ENCODE peak calls at places on chromosomes 13 and 19, in nine cellular contexts. K is cardiac fibroblast, S is HCT116, X is sigmoid colon, M is HCEC 1CT, G is lower leg skin, I is GM04504, N is mesenchymal stem cell, C is GM19239. R is an unnamed sample.

GRCh38 chr13:49040872-49041271 is 65.2 kb downstream of the FNDC3A start:
- DNase-seq in K (no peak), S (no peak), X (no peak), M (no peak), G (no peak), I (no peak), N (no peak), C (no peak), R (no peak)

GRCh38 chr13:24134772-24135171 is 25.7 kb upstream of the SPATA13 start:
- DNase-seq in K (peak; percentile 18), S (no peak), X (no peak), M (no peak), G (no peak), I (peak; percentile 9), N (no peak), C (no peak), R (no peak)

GRCh38 chr19:10116085-10116865 is 3.4 kb downstream of the EIF3G start:
- DNase-seq in K (no peak), S (no peak), X (no peak), M (no peak), G (no peak), I (no peak), N (no peak), C (no peak), R (no peak)

GRCh38 chr19:17340871-17341357 is 3.6 kb downstream of the GTPBP3 start:
- DNase-seq in K (no peak), S (no peak), X (no peak), M (no peak), G (no peak), I (no peak), N (no peak), C (no peak), R (no peak)

GRCh38 chr13:50574731-50575130 is 268.8 kb downstream of the DLEU7 start:
- DNase-seq in K (peak; percentile 59), S (no peak), X (no peak), M (no peak), G (no peak), I (no peak), N (no peak), C (no peak), R (no peak)

GRCh38 chr13:80037505-80037888 is 303.4 kb downstream of the SPRY2 start:
- DNase-seq in K (peak; percentile 95), S (no peak), X (no peak), M (peak; percentile 96), G (no peak), I (peak; percentile 78), N (peak; percentile 90), C (no peak), R (no peak)

GRCh38 chr19:39494661-39495060 is 4.1 kb upstream of the DLL3 start:
- DNase-seq in K (no peak), S (no peak), X (no peak), M (no peak), G (no peak), I (no peak), N (no peak), C (no peak), R (no peak)

GRCh38 chr19:58536852-58537798 is 6.7 kb upstream of the TRIM28 start:
- DNase-seq in K (no peak), S (no peak), X (no peak), M (no peak), G (no peak), I (no peak), N (no peak), C (no peak), R (no peak)

GRCh38 chr13:100063333-100063732 is 25.6 kb upstream of the PCCA start:
- DNase-seq in K (peak; percentile 60), S (no peak), X (no peak), M (peak; percentile 12), G (no peak), I (no peak), N (peak; percentile 49), C (no peak), R (no peak)

GRCh38 chr13:36630181-36630806 is 43.5 kb upstream of the SERTM1 start:
- DNase-seq in K (no peak), S (no peak), X (no peak), M (no peak), G (no peak), I (no peak), N (no peak), C (no peak), R (no peak)

GRCh38 chr19:13983213-13983889 is 22.8 kb downstream of the RFX1 start:
- DNase-seq in K (no peak), S (no peak), X (no peak), M (no peak), G (no peak), I (no peak), N (no peak), C (no peak), R (no peak)

GRCh38 chr19:17871878-17872250 is at the start of gene SLC5A5:
- DNase-seq in K (no peak), S (no peak), X (no peak), M (no peak), G (no peak), I (no peak), N (no peak), C (no peak), R (no peak)